ENCODE peak calls at places on chromosomes 2 and 18, in eight cellular contexts. K, G, E, N, V, M, S and H are unnamed samples. For H3K27me3, the result is how much of the 10 kb centered on the place peaks cover.

GRCh38 chr2:126776255-126776654 is 120.3 kb downstream of the GYPC start:
- DNase-seq in K (no peak), G (no peak), E (no peak), N (no peak), V (no peak), M (no peak), S (no peak), H (no peak)

GRCh38 chr2:236271851-236272250 is 7.6 kb upstream of the ASB18 start:
- DNase-seq in K (no peak), G (no peak), E (no peak), N (no peak), V (no peak), M (no peak), S (no peak), H (no peak)

GRCh38 chr2:12856934-12857660 is 140.4 kb downstream of the TRIB2 start:
- DNase-seq in K (no peak), G (no peak), E (no peak), N (peak), V (no peak), M (no peak), S (no peak), H (no peak)

GRCh38 chr18:49028801-49029506 is 78.2 kb upstream of the SMAD7 start:
- DNase-seq in K (no peak), G (no peak), E (no peak), N (no peak), V (no peak), M (no peak), S (peak), H (no peak)

GRCh38 chr18:48108136-48108535 is 177.7 kb upstream of the SMAD2 start:
- DNase-seq in K (no peak), G (no peak), E (no peak), N (no peak), V (no peak), M (no peak), S (no peak), H (no peak)

GRCh38 chr2:85326406-85326945 is 1.3 kb downstream of the TGOLN2 start:
- DNase-seq in K (peak), G (peak), E (no peak), N (peak), V (no peak), M (no peak), S (no peak), H (no peak)

GRCh38 chr2:238425979-238426567 is 654 bp upstream of the ASB1 start:
- DNase-seq in K (no peak), G (no peak), E (no peak), N (no peak), V (peak), M (no peak), S (no peak), H (no peak)

GRCh38 chr2:10410001-10410671 is 38.0 kb downstream of the ODC1 start:
- DNase-seq in K (no peak), G (no peak), E (peak), N (no peak), V (no peak), M (no peak), S (no peak), H (no peak)

GRCh38 chr2:46634905-46635304 is 155.5 kb downstream of the TMEM247 start:
- DNase-seq in K (no peak), G (no peak), E (no peak), N (no peak), V (no peak), M (no peak), S (no peak), H (no peak)

GRCh38 chr2:133579295-133579694 is 11.0 kb upstream of the NCKAP5 start:
- DNase-seq in K (no peak), G (peak), E (no peak), N (peak), V (no peak), M (no peak), S (no peak), H (peak)

GRCh38 chr2:172088245-172089004 is 3.1 kb downstream of the DLX1 start:
- DNase-seq in K (no peak), G (no peak), E (no peak), N (no peak), V (peak), M (peak), S (no peak), H (no peak)

GRCh38 chr2:206259615-206260426 is 14.6 kb upstream of the ZDBF2 start:
- DNase-seq in K (no peak), G (no peak), E (no peak), N (no peak), V (no peak), M (no peak), S (no peak), H (no peak)

GRCh38 chr2:96540136-96540535 is 3.6 kb downstream of the ARID5A start:
- DNase-seq in K (no peak), G (no peak), E (no peak), N (no peak), V (no peak), M (no peak), S (no peak), H (no peak)

GRCh38 chr2:45941758-45942738 is 290.6 kb downstream of the PRKCE start:
- DNase-seq in K (no peak), G (no peak), E (no peak), N (peak), V (no peak), M (no peak), S (no peak), H (no peak)

GRCh38 chr18:12702221-12703095 is at the start of the genes CEP76 and PSMG2:
- DNase-seq in K (peak), G (peak), E (peak), N (peak), V (peak), M (peak), S (peak), H (peak)

DNA sequence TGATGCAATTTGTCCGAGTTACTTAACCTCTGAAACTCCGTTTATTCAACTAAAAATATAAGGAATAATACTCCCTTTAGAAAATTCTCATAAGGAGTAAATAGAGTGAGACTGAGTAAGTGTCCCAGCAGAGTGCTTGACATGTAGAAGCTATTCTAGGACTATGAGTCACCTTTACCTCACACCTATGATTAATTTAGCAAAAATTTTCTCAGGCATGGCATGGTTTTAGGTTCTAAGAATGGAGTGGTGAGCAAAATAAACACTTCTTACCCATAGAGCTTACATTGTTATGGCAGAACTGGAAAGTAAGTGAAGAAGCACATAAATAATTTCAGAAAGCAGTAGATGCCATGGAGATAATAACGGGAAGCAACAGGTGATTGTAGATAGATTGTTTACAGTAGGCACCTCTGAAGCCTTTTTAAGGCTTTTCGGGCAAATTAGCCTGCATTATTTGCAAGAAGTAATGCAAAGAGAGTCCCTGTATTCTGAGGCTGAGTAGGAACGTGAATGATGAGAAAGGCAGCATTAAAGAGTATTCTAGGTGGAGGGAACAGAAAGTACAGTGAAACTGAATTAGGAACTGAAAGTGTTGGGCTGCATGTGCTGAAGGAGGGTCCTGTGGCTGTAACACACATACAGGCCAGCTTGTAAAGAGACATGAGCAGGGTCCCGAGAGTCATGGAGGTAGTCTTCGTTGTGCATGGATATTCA is 209.2 kb downstream of the ZNF407 start:
- DNase-seq in K (no peak), G (no peak), E (peak), N (peak), V (no peak), M (no peak), S (no peak), H (no peak)
- TF ChIP-seq POLR2AphosphoS5 in K (no peak), G (no peak), E (no peak), N (no peak), V (no peak), M (no peak), S (no peak), H (no peak)

DNA sequence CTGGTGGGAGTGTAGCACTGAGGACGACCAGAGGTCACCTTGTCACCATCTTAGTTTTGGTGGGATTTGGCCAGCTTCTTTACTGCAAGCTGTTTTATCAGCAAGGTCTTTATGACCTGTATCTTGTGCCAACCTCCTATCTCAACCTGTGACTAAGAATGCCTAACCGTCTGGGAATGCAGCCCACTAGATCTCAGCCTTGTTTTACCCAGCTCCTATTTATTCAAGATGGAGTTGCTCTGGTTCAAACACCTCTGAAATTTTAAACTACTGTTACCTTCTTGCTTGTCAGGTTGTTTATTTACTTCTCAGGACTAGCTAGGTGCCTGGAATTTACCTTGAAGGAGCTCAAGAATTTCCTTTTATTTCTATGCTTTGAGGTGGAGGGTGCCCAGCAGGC is 9.5 kb upstream of the KCNG3 start:
- DNase-seq in K (no peak), G (no peak), E (no peak), N (no peak), V (peak), M (peak), S (no peak), H (no peak)
- H3K27me3 ChIP-seq in K (under half), G (under half), E (under half), N (under half), V (under half), M (under half), S (under half), H (under half)

GRCh38 chr2:168468354-168468753 is 12.3 kb downstream of the CERS6 start:
- DNase-seq in K (no peak), G (no peak), E (no peak), N (no peak), V (no peak), M (no peak), S (no peak), H (no peak)

GRCh38 chr2:168469281-168469988 is 13.4 kb downstream of the CERS6 start:
- DNase-seq in K (no peak), G (no peak), E (peak), N (no peak), V (no peak), M (no peak), S (no peak), H (no peak)

GRCh38 chr2:168467729-168468128 is 11.7 kb downstream of the CERS6 start:
- DNase-seq in K (no peak), G (no peak), E (no peak), N (no peak), V (no peak), M (no peak), S (no peak), H (no peak)

GRCh38 chr2:168470188-168470879 is 14.3 kb downstream of the CERS6 start:
- DNase-seq in K (no peak), G (no peak), E (no peak), N (no peak), V (peak), M (no peak), S (no peak), H (no peak)

DNA sequence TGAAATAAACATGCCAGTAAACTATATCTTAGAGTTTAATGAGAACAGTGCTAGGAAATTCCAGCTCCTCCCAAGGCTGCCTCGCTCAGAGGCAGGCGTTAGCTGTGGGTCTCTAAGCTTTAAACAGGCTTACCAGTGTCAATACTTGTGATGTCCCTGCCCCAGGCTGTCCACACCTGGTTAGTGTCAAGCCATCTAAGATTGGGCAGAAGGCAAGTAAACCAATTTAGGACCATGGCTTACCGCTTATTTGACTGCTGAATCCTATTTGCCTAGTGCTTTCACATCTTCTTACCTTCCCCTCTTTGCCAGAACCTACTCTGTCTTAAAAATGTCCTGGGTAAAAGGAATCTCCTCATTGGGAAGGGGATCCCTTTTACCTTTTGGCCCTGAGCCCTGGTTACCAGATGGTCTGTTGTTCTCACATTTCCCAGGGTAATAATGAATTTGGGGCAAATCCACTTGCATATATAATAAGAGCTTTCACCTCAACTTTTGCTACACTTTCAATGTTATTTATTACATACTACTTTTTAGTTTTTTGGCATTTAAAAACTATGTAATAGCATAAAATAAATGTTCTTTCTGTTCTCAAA is 14.9 kb downstream of the CERS6 start:
- DNase-seq in K (no peak), G (no peak), E (no peak), N (no peak), V (peak), M (no peak), S (no peak), H (no peak)
- TF ChIP-seq POLR2AphosphoS5 in K (no peak), G (no peak), E (no peak), N (no peak), V (no peak), M (peak), S (no peak), H (no peak)

GRCh38 chr18:77858331-77858730 is 608.7 kb downstream of the GALR1 start:
- DNase-seq in K (no peak), G (no peak), E (no peak), N (no peak), V (no peak), M (no peak), S (no peak), H (no peak)
- H3K27me3 ChIP-seq in K (under half), G (under half), E (under half), N (under half), V (under half), M (under half), S (under half), H (under half)

GRCh38 chr2:230946429-230947234 is 21.6 kb upstream of the GPR55 start:
- DNase-seq in K (no peak), G (no peak), E (no peak), N (no peak), V (no peak), M (no peak), S (no peak), H (no peak)

GRCh38 chr2:230944123-230944653 is 19.1 kb upstream of the GPR55 start:
- DNase-seq in K (no peak), G (no peak), E (peak), N (no peak), V (no peak), M (no peak), S (no peak), H (no peak)

GRCh38 chr2:230942920-230943896 is 18.2 kb upstream of the GPR55 start:
- DNase-seq in K (no peak), G (peak), E (peak), N (no peak), V (no peak), M (no peak), S (peak), H (no peak)

GRCh38 chr2:230947235-230947576 is 22.2 kb upstream of the GPR55 start:
- DNase-seq in K (no peak), G (no peak), E (no peak), N (no peak), V (no peak), M (no peak), S (no peak), H (no peak)

DNA sequence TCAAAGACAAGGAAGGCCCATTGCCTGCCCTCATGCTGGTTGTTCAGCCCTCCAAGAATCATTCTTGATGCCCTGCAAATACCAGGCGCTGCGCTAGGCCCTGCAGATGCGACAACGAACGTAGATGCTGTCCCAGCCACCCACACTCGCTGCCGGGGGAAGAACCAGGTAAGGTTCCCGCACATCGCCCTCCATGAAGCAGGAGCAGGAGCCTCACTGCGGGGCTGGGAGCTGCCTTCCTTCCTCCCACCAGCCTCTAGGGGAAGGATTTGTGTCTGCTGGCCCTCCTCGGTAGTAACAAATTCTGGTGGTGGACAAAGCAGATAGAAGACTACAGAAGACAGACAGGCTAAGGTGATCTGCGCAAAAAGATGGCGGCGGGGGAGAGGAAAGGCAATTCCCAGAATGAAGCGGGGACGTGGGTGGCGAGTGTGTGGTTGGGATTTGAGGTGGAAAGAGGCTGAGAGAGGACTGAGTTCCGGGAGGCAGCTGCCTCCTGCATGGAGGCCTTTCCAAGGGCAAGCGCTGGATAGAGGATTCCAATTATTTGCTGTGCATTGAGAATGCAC is 19.8 kb upstream of the GPR55 start:
- DNase-seq in K (no peak), G (no peak), E (no peak), N (no peak), V (peak), M (no peak), S (no peak), H (no peak)
- TF ChIP-seq POLR2AphosphoS5 in K (no peak), G (no peak), E (no peak), N (no peak), V (no peak), M (no peak), S (no peak), H (no peak)

GRCh38 chr2:240648155-240648649 is 22.9 kb downstream of the GPR35 start:
- DNase-seq in K (no peak), G (no peak), E (no peak), N (no peak), V (no peak), M (no peak), S (peak), H (no peak)

GRCh38 chr2:240647503-240648154 is 22.3 kb downstream of the GPR35 start:
- DNase-seq in K (no peak), G (no peak), E (no peak), N (no peak), V (no peak), M (peak), S (no peak), H (no peak)

GRCh38 chr2:240650254-240650965 is 25.1 kb downstream of the GPR35 start:
- DNase-seq in K (no peak), G (no peak), E (no peak), N (no peak), V (no peak), M (peak), S (no peak), H (no peak)

GRCh38 chr2:240648650-240649275 is 23.5 kb downstream of the GPR35 start:
- DNase-seq in K (no peak), G (no peak), E (no peak), N (no peak), V (peak), M (peak), S (no peak), H (no peak)

GRCh38 chr2:240649331-240649730 is 24.1 kb downstream of the GPR35 start:
- DNase-seq in K (no peak), G (no peak), E (no peak), N (no peak), V (no peak), M (peak), S (no peak), H (no peak)
- H3K27me3 ChIP-seq in K (under half), G (half or more), E (under half), N (under half), V (under half), M (under half), S (half or more), H (under half)